ENCODE peak calls at places on chromosome 21, in seven cellular contexts. One of them, this sample, is unnamed.
A peak's percentile ranks its signal among the peaks of the same experiment; 100 is the strongest.

GRCh38 chr21:26445440-26445839 is 127.6 kb downstream of the CYYR1 start:
- DNase-seq in NCI-H2081: no peak
- DNase-seq in NCI-H146: no peak
- DNase-seq in HS-5: no peak
- DNase-seq in activated effector memory CD4-positive, alpha-beta T cell treated with anti-CD3 and anti-CD28 coated beads, Interleukin-2, amount 50 U/mL, for 16 hours: no peak
- DNase-seq in NCI-H1417: no peak
- DNase-seq in endodermal cell: no peak
- DNase-seq in this sample: no peak

GRCh38 chr21:35697321-35697808 is 363.0 kb downstream of the SETD4 start:
- DNase-seq in NCI-H1417: peak; percentile 78
- DNase-seq in activated effector memory CD4-positive, alpha-beta T cell treated with anti-CD3 and anti-CD28 coated beads, Interleukin-2, amount 50 U/mL, for 16 hours: no peak
- DNase-seq in NCI-H2081: peak; percentile 41
- DNase-seq in HS-5: no peak
- DNase-seq in endodermal cell: no peak
- DNase-seq in NCI-H146: peak; percentile 49
- DNase-seq in this sample: peak; percentile 20

GRCh38 chr21:7952648-7953047 is 2568.7 kb upstream of the TPTE start:
- DNase-seq in endodermal cell: no peak
- DNase-seq in HS-5: no peak
- DNase-seq in NCI-H2081: no peak
- DNase-seq in activated effector memory CD4-positive, alpha-beta T cell treated with anti-CD3 and anti-CD28 coated beads, Interleukin-2, amount 50 U/mL, for 16 hours: no peak
- DNase-seq in NCI-H1417: no peak
- DNase-seq in NCI-H146: no peak
- DNase-seq in this sample: no peak

GRCh38 chr21:15422761-15423160 is 307.0 kb upstream of the USP25 start:
- DNase-seq in NCI-H1417: no peak
- DNase-seq in NCI-H2081: no peak
- DNase-seq in activated effector memory CD4-positive, alpha-beta T cell treated with anti-CD3 and anti-CD28 coated beads, Interleukin-2, amount 50 U/mL, for 16 hours: no peak
- DNase-seq in NCI-H146: no peak
- DNase-seq in endodermal cell: no peak
- DNase-seq in HS-5: peak; percentile 35
- DNase-seq in this sample: peak; percentile 16

GRCh38 chr21:35163381-35163780 is 114.3 kb upstream of the RUNX1 start:
- DNase-seq in NCI-H2081: no peak
- DNase-seq in endodermal cell: no peak
- DNase-seq in NCI-H146: no peak
- DNase-seq in NCI-H1417: no peak
- DNase-seq in HS-5: peak; percentile 61
- DNase-seq in activated effector memory CD4-positive, alpha-beta T cell treated with anti-CD3 and anti-CD28 coated beads, Interleukin-2, amount 50 U/mL, for 16 hours: no peak
- DNase-seq in this sample: no peak

GRCh38 chr21:34364921-34365320 is 1.1 kb downstream of the KCNE2 start:
- DNase-seq in NCI-H2081: no peak
- DNase-seq in activated effector memory CD4-positive, alpha-beta T cell treated with anti-CD3 and anti-CD28 coated beads, Interleukin-2, amount 50 U/mL, for 16 hours: peak; percentile 43
- DNase-seq in NCI-H1417: no peak
- DNase-seq in endodermal cell: peak; percentile 4
- DNase-seq in NCI-H146: no peak
- DNase-seq in HS-5: no peak
- DNase-seq in this sample: no peak

GRCh38 chr21:15820857-15821256 is 91.1 kb downstream of the USP25 start:
- DNase-seq in NCI-H1417: no peak
- DNase-seq in activated effector memory CD4-positive, alpha-beta T cell treated with anti-CD3 and anti-CD28 coated beads, Interleukin-2, amount 50 U/mL, for 16 hours: no peak
- DNase-seq in endodermal cell: no peak
- DNase-seq in NCI-H2081: no peak
- DNase-seq in HS-5: peak; percentile 14
- DNase-seq in NCI-H146: no peak
- DNase-seq in this sample: no peak

GRCh38 chr21:36487641-36488307 is 7.9 kb upstream of the CLDN14 start:
- DNase-seq in NCI-H1417: no peak
- DNase-seq in endodermal cell: no peak
- DNase-seq in activated effector memory CD4-positive, alpha-beta T cell treated with anti-CD3 and anti-CD28 coated beads, Interleukin-2, amount 50 U/mL, for 16 hours: peak; percentile 39
- DNase-seq in HS-5: no peak
- DNase-seq in NCI-H2081: peak; percentile 36
- DNase-seq in NCI-H146: no peak
- DNase-seq in this sample: peak; percentile 62

GRCh38 chr21:17900281-17900989 is 81.3 kb upstream of the C21orf91 start:
- DNase-seq in NCI-H146: peak; percentile 39
- DNase-seq in NCI-H2081: no peak
- DNase-seq in NCI-H1417: no peak
- DNase-seq in endodermal cell: peak; percentile 77
- DNase-seq in HS-5: no peak
- DNase-seq in activated effector memory CD4-positive, alpha-beta T cell treated with anti-CD3 and anti-CD28 coated beads, Interleukin-2, amount 50 U/mL, for 16 hours: no peak
- DNase-seq in this sample: peak; percentile 94

GRCh38 chr21:44406953-44407352 is 48.4 kb upstream of the LRRC3 start:
- DNase-seq in NCI-H2081: no peak
- DNase-seq in NCI-H146: no peak
- DNase-seq in endodermal cell: no peak
- DNase-seq in activated effector memory CD4-positive, alpha-beta T cell treated with anti-CD3 and anti-CD28 coated beads, Interleukin-2, amount 50 U/mL, for 16 hours: no peak
- DNase-seq in NCI-H1417: no peak
- DNase-seq in HS-5: no peak
- DNase-seq in this sample: no peak

GRCh38 chr21:27586986-27587385 is 620.1 kb upstream of the ADAMTS5 start:
- DNase-seq in NCI-H146: no peak
- DNase-seq in endodermal cell: no peak
- DNase-seq in NCI-H1417: no peak
- DNase-seq in HS-5: no peak
- DNase-seq in activated effector memory CD4-positive, alpha-beta T cell treated with anti-CD3 and anti-CD28 coated beads, Interleukin-2, amount 50 U/mL, for 16 hours: no peak
- DNase-seq in NCI-H2081: no peak
- DNase-seq in this sample: no peak

GRCh38 chr21:45410151-45410864 is 5.3 kb downstream of the COL18A1 start:
- DNase-seq in NCI-H146: no peak
- DNase-seq in HS-5: no peak
- DNase-seq in endodermal cell: peak; percentile 45
- DNase-seq in NCI-H2081: no peak
- DNase-seq in activated effector memory CD4-positive, alpha-beta T cell treated with anti-CD3 and anti-CD28 coated beads, Interleukin-2, amount 50 U/mL, for 16 hours: no peak
- DNase-seq in NCI-H1417: no peak
- DNase-seq in this sample: no peak

GRCh38 chr21:37561941-37562919 is 195.7 kb downstream of the DYRK1A start:
- DNase-seq in NCI-H1417: no peak
- DNase-seq in HS-5: no peak
- DNase-seq in NCI-H146: no peak
- DNase-seq in endodermal cell: no peak
- DNase-seq in activated effector memory CD4-positive, alpha-beta T cell treated with anti-CD3 and anti-CD28 coated beads, Interleukin-2, amount 50 U/mL, for 16 hours: no peak
- DNase-seq in NCI-H2081: no peak
- DNase-seq in this sample: no peak

GRCh38 chr21:35371217-35371616 is 322.1 kb upstream of the RUNX1 start:
- DNase-seq in activated effector memory CD4-positive, alpha-beta T cell treated with anti-CD3 and anti-CD28 coated beads, Interleukin-2, amount 50 U/mL, for 16 hours: no peak
- DNase-seq in NCI-H146: peak; percentile 30
- DNase-seq in NCI-H2081: no peak
- DNase-seq in HS-5: no peak
- DNase-seq in NCI-H1417: no peak
- DNase-seq in endodermal cell: no peak
- DNase-seq in this sample: no peak

GRCh38 chr21:41824466-41825207 is 54.5 kb downstream of the PRDM15 start:
- DNase-seq in NCI-H146: no peak
- DNase-seq in NCI-H1417: no peak
- DNase-seq in activated effector memory CD4-positive, alpha-beta T cell treated with anti-CD3 and anti-CD28 coated beads, Interleukin-2, amount 50 U/mL, for 16 hours: no peak
- DNase-seq in endodermal cell: no peak
- DNase-seq in HS-5: no peak
- DNase-seq in NCI-H2081: no peak
- DNase-seq in this sample: no peak

GRCh38 chr21:31218830-31219608 is 125.0 kb downstream of the TIAM1 start:
- DNase-seq in NCI-H146: no peak
- DNase-seq in NCI-H2081: no peak
- DNase-seq in NCI-H1417: no peak
- DNase-seq in activated effector memory CD4-positive, alpha-beta T cell treated with anti-CD3 and anti-CD28 coated beads, Interleukin-2, amount 50 U/mL, for 16 hours: no peak
- DNase-seq in HS-5: peak; percentile 19
- DNase-seq in endodermal cell: peak; percentile 52
- DNase-seq in this sample: peak; percentile 46

GRCh38 chr21:41953831-41954653 is at the start of gene C2CD2:
- DNase-seq in HS-5: no peak
- DNase-seq in activated effector memory CD4-positive, alpha-beta T cell treated with anti-CD3 and anti-CD28 coated beads, Interleukin-2, amount 50 U/mL, for 16 hours: peak; percentile 66
- DNase-seq in endodermal cell: peak; percentile 89
- DNase-seq in NCI-H146: peak; percentile 72
- DNase-seq in NCI-H1417: peak; percentile 54
- DNase-seq in NCI-H2081: peak; percentile 27
- DNase-seq in this sample: peak; percentile 88

GRCh38 chr21:44980562-44981489 is 41.0 kb downstream of the SLX9 start:
- DNase-seq in endodermal cell: no peak
- DNase-seq in NCI-H1417: no peak
- DNase-seq in activated effector memory CD4-positive, alpha-beta T cell treated with anti-CD3 and anti-CD28 coated beads, Interleukin-2, amount 50 U/mL, for 16 hours: no peak
- DNase-seq in NCI-H146: no peak
- DNase-seq in HS-5: no peak
- DNase-seq in NCI-H2081: no peak
- DNase-seq in this sample: no peak

GRCh38 chr21:14900611-14901010 is 164.2 kb downstream of the NRIP1 start:
- DNase-seq in activated effector memory CD4-positive, alpha-beta T cell treated with anti-CD3 and anti-CD28 coated beads, Interleukin-2, amount 50 U/mL, for 16 hours: no peak
- DNase-seq in NCI-H146: no peak
- DNase-seq in NCI-H1417: no peak
- DNase-seq in NCI-H2081: no peak
- DNase-seq in HS-5: no peak
- DNase-seq in endodermal cell: no peak
- DNase-seq in this sample: no peak

GRCh38 chr21:30408782-30409494 is 13.1 kb downstream of the KRTAP13-1 start:
- DNase-seq in activated effector memory CD4-positive, alpha-beta T cell treated with anti-CD3 and anti-CD28 coated beads, Interleukin-2, amount 50 U/mL, for 16 hours: no peak
- DNase-seq in endodermal cell: peak; percentile 97
- DNase-seq in NCI-H1417: no peak
- DNase-seq in NCI-H146: no peak
- DNase-seq in NCI-H2081: peak; percentile 35
- DNase-seq in HS-5: peak; percentile 13
- DNase-seq in this sample: peak; percentile 97

GRCh38 chr21:15722591-15723324 is 7.0 kb upstream of the USP25 start:
- DNase-seq in endodermal cell: peak; percentile 73
- DNase-seq in NCI-H2081: no peak
- DNase-seq in NCI-H146: no peak
- DNase-seq in activated effector memory CD4-positive, alpha-beta T cell treated with anti-CD3 and anti-CD28 coated beads, Interleukin-2, amount 50 U/mL, for 16 hours: no peak
- DNase-seq in HS-5: no peak
- DNase-seq in NCI-H1417: no peak
- DNase-seq in this sample: no peak

GRCh38 chr21:26146681-26147080 is 23.9 kb downstream of the APP start:
- DNase-seq in NCI-H146: no peak
- DNase-seq in endodermal cell: no peak
- DNase-seq in NCI-H2081: no peak
- DNase-seq in activated effector memory CD4-positive, alpha-beta T cell treated with anti-CD3 and anti-CD28 coated beads, Interleukin-2, amount 50 U/mL, for 16 hours: no peak
- DNase-seq in HS-5: no peak
- DNase-seq in NCI-H1417: no peak
- DNase-seq in this sample: no peak

GRCh38 chr21:28892550-28893111 is 100.0 kb downstream of the LTN1 start:
- DNase-seq in endodermal cell: no peak
- DNase-seq in HS-5: no peak
- DNase-seq in NCI-H1417: no peak
- DNase-seq in NCI-H2081: no peak
- DNase-seq in NCI-H146: no peak
- DNase-seq in activated effector memory CD4-positive, alpha-beta T cell treated with anti-CD3 and anti-CD28 coated beads, Interleukin-2, amount 50 U/mL, for 16 hours: no peak
- DNase-seq in this sample: no peak

This sample was measured in NCI-H69.